ENCODE peak calls at places on chromosome 11, in four cellular contexts. N, J, P and A are unnamed samples.

GRCh38 chr11:65077466-65077865 is 6.4 kb downstream of the CDCA5 start:
- DNase-seq in N (no peak), P (no peak), J (no peak), A (no peak)

GRCh38 chr11:114315749-114316368 is 19.7 kb downstream of the NNMT start:
- DNase-seq in N (no peak), J (no peak), P (no peak), A (no peak)

GRCh38 chr11:60367009-60367408 is 11.3 kb upstream of the MS4A7 start:
- DNase-seq in P (no peak), N (no peak), J (no peak), A (no peak)

GRCh38 chr11:19956228-19956627 is 204.0 kb downstream of the DBX1 start:
- DNase-seq in P (no peak), N (no peak), J (no peak), A (peak)

GRCh38 chr11:35907648-35908431 is 36.0 kb upstream of the LDLRAD3 start:
- DNase-seq in J (no peak), P (no peak), N (peak), A (no peak)

GRCh38 chr11:106409201-106409600 is 331.7 kb downstream of the AASDHPPT start:
- DNase-seq in N (no peak), P (no peak), J (no peak), A (no peak)

GRCh38 chr11:111718436-111719325 is 47.5 kb downstream of the PPP2R1B start:
- DNase-seq in N (no peak), P (no peak), J (no peak), A (peak)

GRCh38 chr11:117748771-117749540 is 48.1 kb downstream of the DSCAML1 start:
- DNase-seq in N (no peak), J (no peak), P (no peak), A (no peak)

GRCh38 chr11:65014146-65014960 is at the start of gene ARL2:
- DNase-seq in J (no peak), N (no peak), P (no peak), A (no peak)

GRCh38 chr11:16812274-16812673 is 73.8 kb downstream of the C11orf58 start:
- DNase-seq in N (no peak), J (no peak), P (no peak), A (no peak)

GRCh38 chr11:1781593-1781975 is 17.9 kb upstream of the CTSD start:
- DNase-seq in J (no peak), N (no peak), P (peak), A (no peak)

GRCh38 chr11:38160433-38160832 is 1562.4 kb upstream of the RAG2 start:
- DNase-seq in P (no peak), J (no peak), N (no peak), A (no peak)

GRCh38 chr11:10933455-10934292 is 75.8 kb upstream of the ZBED5 start:
- DNase-seq in P (peak), N (peak), J (peak), A (peak)

GRCh38 chr11:45662665-45663485 is 2.5 kb downstream of the CHST1 start:
- DNase-seq in P (peak), N (no peak), J (no peak), A (no peak)
- H3K27ac ChIP-seq in P (no peak), N (no peak), J (no peak), A (no peak)

GRCh38 chr11:116688202-116688540 is 84.6 kb downstream of the BUD13 start:
- DNase-seq in J (no peak), N (no peak), P (no peak), A (no peak)
- H3K27ac ChIP-seq in J (no peak), N (no peak), P (no peak), A (no peak)

GRCh38 chr11:76237041-76237649 is 30.8 kb upstream of the WNT11 start:
- DNase-seq in P (no peak), N (no peak), J (no peak), A (no peak)
- H3K27ac ChIP-seq in P (no peak), N (no peak), J (no peak), A (no peak)

GRCh38 chr11:33531743-33532181 is 168.9 kb downstream of the C11orf91 start:
- DNase-seq in J (no peak), P (no peak), N (peak), A (no peak)
- H3K27ac ChIP-seq in J (no peak), P (no peak), N (no peak), A (no peak)

DNA sequence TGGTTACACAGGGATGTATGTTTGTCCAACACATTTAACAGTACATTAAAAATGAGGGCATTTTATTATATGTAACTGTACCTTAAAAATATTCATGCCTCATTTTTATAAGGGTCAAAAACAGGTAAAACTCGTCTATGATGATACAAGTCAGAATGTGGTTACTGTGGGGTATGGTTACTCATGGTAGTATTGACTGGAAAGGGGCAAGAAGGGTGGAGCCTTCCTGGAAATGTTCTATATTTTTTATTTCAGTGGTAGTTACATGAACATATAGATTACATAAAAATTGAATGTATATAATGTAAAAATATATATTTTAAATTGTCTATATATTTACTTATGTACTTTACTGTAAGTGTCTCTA is 99.8 kb downstream of the STIM1 start:
- DNase-seq in P (no peak), N (no peak), J (no peak), A (no peak)
- H3K27ac ChIP-seq in P (no peak), N (no peak), J (no peak), A (no peak)

GRCh38 chr11:69122337-69122641 is 33.4 kb upstream of the SMIM38 start:
- DNase-seq in N (no peak), P (no peak), J (no peak), A (no peak)
- H3K27ac ChIP-seq in N (no peak), P (peak), J (no peak), A (no peak)

GRCh38 chr11:33406241-33406640 is 149.1 kb downstream of the HIPK3 start:
- DNase-seq in N (no peak), J (no peak), P (no peak), A (no peak)
- H3K27ac ChIP-seq in N (no peak), J (no peak), P (no peak), A (no peak)